ENCODE peak calls at places on chromosomes 13 and 19, in five cellular contexts. P, J, M, T and B are unnamed samples.
A peak's percentile ranks its signal among the peaks of the same experiment; 100 is the strongest.

GRCh38 chr19:5339950-5340636 is 519 bp downstream of the PTPRS start:
- DNase-seq in M (no peak), T (no peak), P (no peak), J (peak; percentile 51), B (no peak)

GRCh38 chr13:113926301-113926761 is 47.5 kb downstream of the C13orf46 start:
- DNase-seq in P (no peak), T (no peak), J (no peak), M (no peak), B (no peak)

GRCh38 chr19:57830071-57830602 is at the start of gene ZNF587B:
- DNase-seq in J (peak; percentile 90), T (no peak), P (no peak), M (no peak), B (peak; percentile 73)

GRCh38 chr13:104385409-104385808 is 1319.2 kb upstream of the SLC10A2 start:
- DNase-seq in J (no peak), M (no peak), P (no peak), T (no peak), B (no peak)

GRCh38 chr19:35739275-35740107 is 2.8 kb downstream of the IGFLR1 start:
- DNase-seq in J (no peak), M (no peak), P (no peak), T (no peak), B (no peak)

GRCh38 chr19:6739390-6739883 is at the start of gene TRIP10:
- DNase-seq in P (no peak), J (peak; percentile 96), M (peak; percentile 90), T (peak; percentile 75), B (peak; percentile 87)

GRCh38 chr13:53250272-53250875 is 221.8 kb downstream of the OLFM4 start:
- DNase-seq in T (no peak), M (peak; percentile 81), J (peak; percentile 90), P (peak; percentile 52), B (peak; percentile 87)

GRCh38 chr13:102190930-102191329 is 210.9 kb downstream of the FGF14 start:
- DNase-seq in T (no peak), M (no peak), P (no peak), J (no peak), B (no peak)

GRCh38 chr19:33048806-33049676 is 15.6 kb downstream of the RHPN2 start:
- DNase-seq in T (no peak), M (peak; percentile 26), J (peak; percentile 60), P (no peak), B (no peak)

GRCh38 chr19:49363265-49364082 is at the start of gene DKKL1:
- DNase-seq in M (peak; percentile 99), J (peak; percentile 98), P (no peak), T (peak; percentile 68), B (no peak)

GRCh38 chr19:7979011-7979410 is 26.4 kb downstream of the ELAVL1 start:
- DNase-seq in T (no peak), M (no peak), P (no peak), J (no peak), B (no peak)

GRCh38 chr13:75219479-75220237 is 262.3 kb downstream of the TBC1D4 start:
- DNase-seq in P (peak; percentile 55), J (peak; percentile 88), T (peak; percentile 69), M (peak; percentile 69), B (peak; percentile 86)

GRCh38 chr19:5804516-5805464 is at the start of gene NRTN:
- DNase-seq in P (peak; percentile 47), J (peak; percentile 75), M (peak; percentile 43), T (peak; percentile 41), B (no peak)